ENCODE peak calls at places on chromosomes 4 and X, in five cellular contexts. Q, K, Z, C and F are unnamed samples.

GRCh38 chr4:184343400-184344177 is 125.9 kb upstream of the ENPP6 start:
- DNase-seq in Z (peak), K (peak), C (peak), Q (peak), F (peak)

GRCh38 chrX:46330981-46331380 is 214.2 kb downstream of the ZNF674 start:
- DNase-seq in Z (no peak), Q (no peak), C (no peak), K (no peak), F (no peak)

GRCh38 chrX:41026326-41027136 is 58.7 kb upstream of the USP9X start:
- DNase-seq in C (no peak), Z (no peak), Q (no peak), K (no peak), F (peak)

GRCh38 chrX:134537179-134537945 is 77.4 kb downstream of the HPRT1 start:
- DNase-seq in Q (no peak), C (no peak), Z (no peak), K (no peak), F (no peak)

GRCh38 chrX:95076449-95076848 is 1402.4 kb downstream of the FAM133A start:
- DNase-seq in Q (no peak), K (peak), Z (peak), C (no peak), F (no peak)

GRCh38 chr4:114383721-114384120 is 214.9 kb upstream of the UGT8 start:
- DNase-seq in Z (no peak), K (no peak), C (no peak), Q (no peak), F (no peak)

GRCh38 chr4:155025762-155026457 is 182.5 kb upstream of the NPY2R start:
- DNase-seq in Z (peak), C (peak), K (peak), Q (no peak), F (peak)

GRCh38 chrX:116238093-116238492 is 67.5 kb downstream of the AGTR2 start:
- DNase-seq in Q (no peak), C (no peak), Z (no peak), K (no peak), F (no peak)

GRCh38 chr4:143389543-143390195 is 53.0 kb downstream of the GAB1 start:
- DNase-seq in C (no peak), Z (no peak), Q (no peak), K (no peak), F (no peak)

GRCh38 chrX:56764975-56765791 is 36.1 kb downstream of the NBDY start:
- DNase-seq in C (no peak), Q (no peak), Z (no peak), K (peak), F (peak)

GRCh38 chr4:169464080-169464479 is 148.3 kb downstream of the NEK1 start:
- DNase-seq in K (no peak), Q (no peak), C (no peak), Z (no peak), F (no peak)

GRCh38 chrX:13694359-13694758 is 5.4 kb downstream of the RAB9A start:
- DNase-seq in C (no peak), Z (no peak), K (no peak), Q (no peak), F (no peak)

GRCh38 chr4:148216866-148217814 is 225.1 kb downstream of the NR3C2 start:
- DNase-seq in K (peak), Q (no peak), Z (peak), C (no peak), F (no peak)

GRCh38 chr4:164997324-164997723 is 19.9 kb upstream of the TRIM61 start:
- DNase-seq in Q (no peak), Z (no peak), C (no peak), K (no peak), F (no peak)

GRCh38 chr4:40719008-40719623 is 30.6 kb upstream of the NSUN7 start:
- DNase-seq in C (no peak), Q (no peak), K (no peak), Z (peak), F (no peak)

GRCh38 chr4:2443061-2443730 is 24.4 kb downstream of the CFAP99 start:
- DNase-seq in K (no peak), Q (no peak), Z (no peak), C (no peak), F (no peak)

GRCh38 chr4:140046037-140046436 is 107.9 kb downstream of the MAML3 start:
- DNase-seq in Q (no peak), Z (no peak), C (no peak), K (no peak), F (no peak)

GRCh38 chrX:5907202-5907601 is 321.5 kb downstream of the NLGN4X start:
- DNase-seq in C (no peak), Z (no peak), Q (no peak), K (no peak), F (peak)

GRCh38 chr4:118033148-118034060 is 882 bp upstream of the NDST3 start:
- DNase-seq in Z (peak), Q (no peak), C (peak), K (peak), F (peak)

GRCh38 chr4:89243741-89244252 is 63.8 kb downstream of the GPRIN3 start:
- DNase-seq in C (no peak), Z (no peak), Q (no peak), K (no peak), F (no peak)

GRCh38 chr4:2095236-2096072 is 36.3 kb downstream of the NAT8L start:
- DNase-seq in K (no peak), Q (no peak), Z (no peak), C (no peak), F (no peak)

GRCh38 chr4:77232653-77233052 is 75.6 kb downstream of the CCNG2 start:
- DNase-seq in K (no peak), C (no peak), Q (no peak), Z (no peak), F (no peak)

GRCh38 chr4:173426064-173426463 is 27.1 kb upstream of the SCRG1 start:
- DNase-seq in C (no peak), K (no peak), Z (no peak), Q (no peak), F (no peak)

GRCh38 chrX:118630843-118631242 is 96.6 kb upstream of the IL13RA1 start:
- DNase-seq in C (no peak), K (no peak), Q (no peak), Z (no peak), F (no peak)

GRCh38 chrX:57900961-57901360 is 9.3 kb downstream of the ZXDA start:
- DNase-seq in Q (no peak), Z (no peak), K (no peak), C (no peak), F (no peak)

GRCh38 chr4:27861381-27861787 is 1000.7 kb downstream of the STIM2 start:
- DNase-seq in Z (peak), K (no peak), C (no peak), Q (no peak), F (peak)

GRCh38 chr4:130249002-130249401 is 1153.0 kb downstream of the C4orf33 start:
- DNase-seq in Z (no peak), C (no peak), K (no peak), Q (no peak), F (no peak)